ENCODE peak calls at places on chromosomes 5 and 9, in seven cellular contexts. One of them, this sample, is unnamed.

GRCh38 chr5:16690243-16690839 is 73.5 kb upstream of the RETREG1 start:
- DNase-seq in B cell: no peak
- DNase-seq in hypothalamus: no peak
- DNase-seq in posterior cingulate gyrus: peak
- DNase-seq in smooth muscle cell of the brain vasculature: no peak
- DNase-seq in PC-3: peak
- DNase-seq in stimulated activated CD4-positive, alpha-beta T cell treated with anti-CD3 and anti-CD28 coated beads, Interleukin-1b, Interleukin-23, amount 100 ng/mL, for 1 hour: no peak
- DNase-seq in this sample: no peak

GRCh38 chr5:56170557-56170956 is 62.6 kb downstream of the ANKRD55 start:
- DNase-seq in B cell: no peak
- DNase-seq in hypothalamus: no peak
- DNase-seq in posterior cingulate gyrus: no peak
- DNase-seq in smooth muscle cell of the brain vasculature: no peak
- DNase-seq in PC-3: no peak
- DNase-seq in stimulated activated CD4-positive, alpha-beta T cell treated with anti-CD3 and anti-CD28 coated beads, Interleukin-1b, Interleukin-23, amount 100 ng/mL, for 1 hour: no peak
- DNase-seq in this sample: no peak

GRCh38 chr5:113807384-113808053 is 294.0 kb downstream of the YTHDC2 start:
- DNase-seq in B cell: no peak
- DNase-seq in hypothalamus: peak
- DNase-seq in posterior cingulate gyrus: peak
- DNase-seq in smooth muscle cell of the brain vasculature: no peak
- DNase-seq in PC-3: no peak
- DNase-seq in stimulated activated CD4-positive, alpha-beta T cell treated with anti-CD3 and anti-CD28 coated beads, Interleukin-1b, Interleukin-23, amount 100 ng/mL, for 1 hour: no peak
- DNase-seq in this sample: no peak

GRCh38 chr5:137313526-137314175 is 185.5 kb downstream of the SPOCK1 start:
- DNase-seq in B cell: no peak
- DNase-seq in hypothalamus: no peak
- DNase-seq in posterior cingulate gyrus: peak
- DNase-seq in smooth muscle cell of the brain vasculature: no peak
- DNase-seq in PC-3: no peak
- DNase-seq in stimulated activated CD4-positive, alpha-beta T cell treated with anti-CD3 and anti-CD28 coated beads, Interleukin-1b, Interleukin-23, amount 100 ng/mL, for 1 hour: no peak
- DNase-seq in this sample: no peak

GRCh38 chr5:153513171-153513570 is 22.7 kb downstream of the GRIA1 start:
- DNase-seq in B cell: no peak
- DNase-seq in hypothalamus: no peak
- DNase-seq in posterior cingulate gyrus: peak
- DNase-seq in smooth muscle cell of the brain vasculature: no peak
- DNase-seq in PC-3: no peak
- DNase-seq in stimulated activated CD4-positive, alpha-beta T cell treated with anti-CD3 and anti-CD28 coated beads, Interleukin-1b, Interleukin-23, amount 100 ng/mL, for 1 hour: no peak
- DNase-seq in this sample: no peak

GRCh38 chr5:148005788-148006520 is 57.8 kb upstream of the SPINK5 start:
- DNase-seq in B cell: no peak
- DNase-seq in hypothalamus: no peak
- DNase-seq in posterior cingulate gyrus: no peak
- DNase-seq in smooth muscle cell of the brain vasculature: no peak
- DNase-seq in PC-3: peak
- DNase-seq in stimulated activated CD4-positive, alpha-beta T cell treated with anti-CD3 and anti-CD28 coated beads, Interleukin-1b, Interleukin-23, amount 100 ng/mL, for 1 hour: no peak
- DNase-seq in this sample: no peak

GRCh38 chr9:134482226-134482625 is 156.0 kb downstream of the RXRA start:
- DNase-seq in B cell: no peak
- DNase-seq in hypothalamus: no peak
- DNase-seq in posterior cingulate gyrus: peak
- DNase-seq in smooth muscle cell of the brain vasculature: no peak
- DNase-seq in PC-3: no peak
- DNase-seq in stimulated activated CD4-positive, alpha-beta T cell treated with anti-CD3 and anti-CD28 coated beads, Interleukin-1b, Interleukin-23, amount 100 ng/mL, for 1 hour: no peak
- DNase-seq in this sample: no peak

GRCh38 chr9:115845648-115846312 is 307.8 kb upstream of the PAPPA start:
- DNase-seq in B cell: no peak
- DNase-seq in hypothalamus: no peak
- DNase-seq in posterior cingulate gyrus: no peak
- DNase-seq in smooth muscle cell of the brain vasculature: no peak
- DNase-seq in PC-3: peak
- DNase-seq in stimulated activated CD4-positive, alpha-beta T cell treated with anti-CD3 and anti-CD28 coated beads, Interleukin-1b, Interleukin-23, amount 100 ng/mL, for 1 hour: no peak
- DNase-seq in this sample: no peak

GRCh38 chr9:117706421-117707150 is 2.4 kb downstream of the TLR4 start:
- DNase-seq in B cell: no peak
- DNase-seq in hypothalamus: no peak
- DNase-seq in posterior cingulate gyrus: no peak
- DNase-seq in smooth muscle cell of the brain vasculature: no peak
- DNase-seq in PC-3: no peak
- DNase-seq in stimulated activated CD4-positive, alpha-beta T cell treated with anti-CD3 and anti-CD28 coated beads, Interleukin-1b, Interleukin-23, amount 100 ng/mL, for 1 hour: no peak
- DNase-seq in this sample: no peak

GRCh38 chr5:56632199-56632598 is 183.2 kb upstream of the MAP3K1 start:
- DNase-seq in B cell: no peak
- DNase-seq in hypothalamus: no peak
- DNase-seq in posterior cingulate gyrus: no peak
- DNase-seq in smooth muscle cell of the brain vasculature: no peak
- DNase-seq in PC-3: no peak
- DNase-seq in stimulated activated CD4-positive, alpha-beta T cell treated with anti-CD3 and anti-CD28 coated beads, Interleukin-1b, Interleukin-23, amount 100 ng/mL, for 1 hour: no peak
- DNase-seq in this sample: no peak

This sample was measured in brain pericyte.